ENCODE peak calls at places on chromosomes 4 and X, in eight cellular contexts. V is stimulated activated CD4-positive, alpha-beta T cell treated with anti-CD3 and anti-CD28 coated beads, Interleukin-15, amount 100 ng/mL, for 1 hour; Q is RCC 7860; K is ovary; Y is NCI-H460; S is HT-29; N is substantia nigra; D is activated CD4-positive, alpha-beta T cell treated with anti-CD3 and anti-CD28 coated beads, Interleukin-2, amount 50 U/mL, for 48 hours. U is an unnamed sample.

GRCh38 chr4:177480796-177481195 is 38.6 kb upstream of the AGA start:
- DNase-seq in V (no peak), Q (peak), K (no peak), Y (no peak), S (no peak), N (no peak), D (no peak), U (no peak)

GRCh38 chr4:163492951-163493504 is 1.5 kb upstream of the TMA16 start:
- DNase-seq in V (no peak), Q (no peak), K (no peak), Y (no peak), S (no peak), N (no peak), D (no peak), U (no peak)

GRCh38 chrX:14717949-14718348 is 154.9 kb downstream of the FANCB start:
- DNase-seq in V (no peak), Q (no peak), K (no peak), Y (no peak), S (no peak), N (no peak), D (no peak), U (no peak)

GRCh38 chrX:43121637-43122036 is 343.7 kb upstream of the PPP1R2C start:
- DNase-seq in V (no peak), Q (no peak), K (no peak), Y (no peak), S (peak), N (no peak), D (no peak), U (no peak)

GRCh38 chrX:107736781-107737531 is 38.6 kb downstream of the TSC22D3 start:
- DNase-seq in V (no peak), Q (no peak), K (no peak), Y (no peak), S (peak), N (no peak), D (no peak), U (no peak)

GRCh38 chr4:7802093-7802726 is 137.5 kb downstream of the AFAP1 start:
- DNase-seq in V (peak), Q (peak), K (peak), Y (peak), S (peak), N (peak), D (peak), U (peak)

GRCh38 chr4:139337612-139338011 is 35.3 kb upstream of the NDUFC1 start:
- DNase-seq in V (no peak), Q (no peak), K (no peak), Y (no peak), S (no peak), N (no peak), D (no peak), U (no peak)

GRCh38 chr4:76377922-76378321 is 43.0 kb downstream of the CCDC158 start:
- DNase-seq in V (peak), Q (peak), K (no peak), Y (peak), S (peak), N (no peak), D (peak), U (no peak)

GRCh38 chr4:127905029-127905428 is 24.3 kb downstream of the PLK4 start:
- DNase-seq in V (no peak), Q (no peak), K (no peak), Y (no peak), S (no peak), N (no peak), D (no peak), U (no peak)

GRCh38 chr4:127965062-127965802 is at the start of the genes ABHD18 and MFSD8:
- DNase-seq in V (peak), Q (peak), K (peak), Y (peak), S (peak), N (peak), D (peak), U (peak)

GRCh38 chr4:153260152-153260551 is 55.9 kb downstream of the TRIM2 start:
- DNase-seq in V (no peak), Q (no peak), K (no peak), Y (no peak), S (no peak), N (no peak), D (no peak), U (no peak)

GRCh38 chrX:124211312-124211942 is 121.0 kb upstream of the TEX13D start:
- DNase-seq in V (no peak), Q (peak), K (no peak), Y (peak), S (peak), N (no peak), D (no peak), U (no peak)

GRCh38 chr4:7911044-7911578 is 28.6 kb downstream of the AFAP1 start:
- DNase-seq in V (no peak), Q (no peak), K (no peak), Y (no peak), S (no peak), N (no peak), D (no peak), U (peak)

GRCh38 chr4:138030375-138030774 is 211.8 kb downstream of the SLC7A11 start:
- DNase-seq in V (no peak), Q (no peak), K (no peak), Y (no peak), S (no peak), N (no peak), D (no peak), U (no peak)

GRCh38 chr4:163679189-163679588 is 184.7 kb downstream of the TMA16 start:
- DNase-seq in V (no peak), Q (peak), K (no peak), Y (peak), S (peak), N (no peak), D (no peak), U (no peak)

GRCh38 chr4:96009720-96010119 is 169.8 kb downstream of the PDHA2 start:
- DNase-seq in V (no peak), Q (peak), K (no peak), Y (no peak), S (no peak), N (no peak), D (no peak), U (no peak)

GRCh38 chr4:106628616-106629606 is 260.3 kb upstream of the GIMD1 start:
- DNase-seq in V (no peak), Q (no peak), K (no peak), Y (no peak), S (no peak), N (no peak), D (no peak), U (no peak)

GRCh38 chr4:81606796-81607550 is 135.3 kb upstream of the RASGEF1B start:
- DNase-seq in V (no peak), Q (peak), K (no peak), Y (no peak), S (peak), N (no peak), D (no peak), U (no peak)

GRCh38 chrX:34275710-34276109 is 143.6 kb upstream of the FAM47A start:
- DNase-seq in V (no peak), Q (no peak), K (no peak), Y (no peak), S (peak), N (no peak), D (no peak), U (no peak)

GRCh38 chr4:80305466-80305865 is 30.1 kb upstream of the CFAP299 start:
- DNase-seq in V (no peak), Q (peak), K (no peak), Y (no peak), S (no peak), N (no peak), D (no peak), U (no peak)

GRCh38 chr4:126591583-126591982 is 1041.2 kb upstream of the INTU start:
- DNase-seq in V (no peak), Q (no peak), K (no peak), Y (no peak), S (no peak), N (no peak), D (no peak), U (no peak)

GRCh38 chr4:147941373-147941772 is 209.5 kb downstream of the ARHGAP10 start:
- DNase-seq in V (no peak), Q (no peak), K (no peak), Y (no peak), S (no peak), N (no peak), D (no peak), U (no peak)

GRCh38 chr4:93084599-93085305 is 743.8 kb upstream of the ATOH1 start:
- DNase-seq in V (no peak), Q (no peak), K (no peak), Y (no peak), S (no peak), N (no peak), D (no peak), U (no peak)

GRCh38 chr4:105106416-105106815 is 40.3 kb upstream of the TET2 start:
- DNase-seq in V (no peak), Q (no peak), K (no peak), Y (no peak), S (no peak), N (no peak), D (no peak), U (no peak)

GRCh38 chr4:24569662-24570061 is 14.7 kb downstream of the DHX15 start:
- DNase-seq in V (no peak), Q (no peak), K (no peak), Y (no peak), S (no peak), N (no peak), D (no peak), U (no peak)

GRCh38 chrX:133544105-133544504 is 128.8 kb upstream of the GPC4 start:
- DNase-seq in V (no peak), Q (peak), K (no peak), Y (no peak), S (peak), N (no peak), D (no peak), U (peak)

GRCh38 chr4:8547108-8547911 is 32.9 kb upstream of the GPR78 start:
- DNase-seq in V (no peak), Q (peak), K (no peak), Y (no peak), S (peak), N (no peak), D (peak), U (no peak)

GRCh38 chrX:105483011-105483410 is 262.5 kb upstream of the TEX13A start:
- DNase-seq in V (no peak), Q (no peak), K (no peak), Y (no peak), S (no peak), N (no peak), D (no peak), U (no peak)

GRCh38 chr4:25884040-25884788 is 21.4 kb upstream of the SEL1L3 start:
- DNase-seq in V (no peak), Q (peak), K (no peak), Y (no peak), S (no peak), N (no peak), D (no peak), U (no peak)

GRCh38 chrX:34559325-34559724 is 97.8 kb downstream of the TMEM47 start:
- DNase-seq in V (no peak), Q (no peak), K (no peak), Y (peak), S (no peak), N (no peak), D (no peak), U (no peak)

GRCh38 chr4:15182600-15183222 is 180.4 kb downstream of the CPEB2 start:
- DNase-seq in V (no peak), Q (no peak), K (no peak), Y (peak), S (no peak), N (no peak), D (peak), U (no peak)

GRCh38 chr4:47462799-47463234 is 685 bp downstream of the COMMD8 start:
- DNase-seq in V (no peak), Q (no peak), K (no peak), Y (no peak), S (peak), N (no peak), D (no peak), U (no peak)

GRCh38 chr4:144181386-144181785 is 40.9 kb upstream of the GYPA start:
- DNase-seq in V (no peak), Q (no peak), K (no peak), Y (no peak), S (no peak), N (no peak), D (no peak), U (no peak)

GRCh38 chr4:74376888-74377483 is 12.0 kb downstream of the EREG start:
- DNase-seq in V (no peak), Q (peak), K (no peak), Y (peak), S (peak), N (no peak), D (no peak), U (no peak)

GRCh38 chrX:97159916-97160800 is 276.4 kb downstream of the RPA4 start:
- DNase-seq in V (no peak), Q (peak), K (no peak), Y (no peak), S (peak), N (no peak), D (no peak), U (no peak)

GRCh38 chr4:26330946-26331345 is 10.1 kb downstream of the RBPJ start:
- DNase-seq in V (no peak), Q (peak), K (no peak), Y (no peak), S (no peak), N (no peak), D (no peak), U (no peak)

GRCh38 chr4:177554966-177555574 is 112.8 kb upstream of the AGA start:
- DNase-seq in V (no peak), Q (no peak), K (no peak), Y (peak), S (peak), N (no peak), D (peak), U (no peak)

GRCh38 chrX:77061022-77061421 is 386.2 kb upstream of the FGF16 start:
- DNase-seq in V (no peak), Q (no peak), K (no peak), Y (no peak), S (no peak), N (no peak), D (no peak), U (no peak)